ENCODE peak calls at places on chromosomes 4 and X, in four cellular contexts. O, R, S and C are unnamed samples.

GRCh38 chrX:129738466-129739308 is at the start of gene XPNPEP2:
- DNase-seq in O (no peak), R (peak), S (no peak), C (no peak)

GRCh38 chrX:13123857-13124345 is 79.5 kb upstream of the FAM9C start:
- DNase-seq in O (no peak), R (no peak), S (no peak), C (peak)

GRCh38 chrX:148867596-148867995 is 367.2 kb downstream of the AFF2 start:
- DNase-seq in O (no peak), R (no peak), S (no peak), C (no peak)

GRCh38 chrX:17590892-17591740 is 146.2 kb upstream of the SCML1 start:
- DNase-seq in O (peak), R (peak), S (peak), C (peak)

GRCh38 chr4:128924951-128925350 is 115.5 kb downstream of the JADE1 start:
- DNase-seq in O (no peak), R (no peak), S (no peak), C (peak)

GRCh38 chrX:11099465-11099864 is 11.7 kb upstream of the HCCS start:
- DNase-seq in O (no peak), R (no peak), S (no peak), C (no peak)

GRCh38 chr4:78951862-78952472 is 12.7 kb upstream of the PAQR3 start:
- DNase-seq in O (peak), R (peak), S (peak), C (no peak)

GRCh38 chr4:152680988-152681731 is 1.4 kb upstream of the TMEM154 start:
- DNase-seq in O (peak), R (no peak), S (no peak), C (peak)

GRCh38 chr4:71732706-71733105 is 51.2 kb downstream of the GC start:
- DNase-seq in O (peak), R (no peak), S (no peak), C (peak)

GRCh38 chr4:40335508-40335860 is 351 bp downstream of the CHRNA9 start:
- DNase-seq in O (no peak), R (no peak), S (no peak), C (peak)

GRCh38 chr4:38605794-38606586 is 58.0 kb upstream of the KLF3 start:
- DNase-seq in O (no peak), R (no peak), S (peak), C (no peak)

GRCh38 chr4:94372579-94372978 is 29.9 kb upstream of the HPGDS start:
- DNase-seq in O (no peak), R (no peak), S (no peak), C (no peak)

GRCh38 chrX:137051978-137052640 is 18.3 kb upstream of the GPR101 start:
- DNase-seq in O (peak), R (peak), S (peak), C (peak)

GRCh38 chr4:152579916-152580315 is 44.0 kb upstream of the FBXW7 start:
- DNase-seq in O (no peak), R (no peak), S (no peak), C (no peak)

GRCh38 chr4:13694256-13694655 is 66.7 kb upstream of the BOD1L1 start:
- DNase-seq in O (no peak), R (no peak), S (no peak), C (no peak)

GRCh38 chr4:2333356-2333841 is 71.5 kb upstream of the MXD4 start:
- DNase-seq in O (peak), R (no peak), S (no peak), C (no peak)

GRCh38 chr4:137310156-137310555 is 222.1 kb downstream of the PCDH18 start:
- DNase-seq in O (no peak), R (no peak), S (no peak), C (peak)

GRCh38 chrX:48030237-48030636 is 23.4 kb downstream of the SPACA5 start:
- DNase-seq in O (no peak), R (no peak), S (no peak), C (no peak)

GRCh38 chr4:172514801-172515200 is 653.8 kb upstream of the GALNT7 start:
- DNase-seq in O (no peak), R (no peak), S (no peak), C (no peak)

GRCh38 chr4:142248946-142249345 is 597.2 kb downstream of the INPP4B start:
- DNase-seq in O (no peak), R (no peak), S (no peak), C (peak)

GRCh38 chrX:70001269-70001668 is 48.5 kb downstream of the AWAT2 start:
- DNase-seq in O (no peak), R (no peak), S (no peak), C (no peak)

GRCh38 chrX:10759400-10759799 is 139.0 kb upstream of the MID1 start:
- DNase-seq in O (no peak), R (no peak), S (no peak), C (no peak)

GRCh38 chr4:152278505-152279301 is 257.2 kb downstream of the FBXW7 start:
- DNase-seq in O (no peak), R (no peak), S (no peak), C (no peak)

GRCh38 chrX:73069365-73070035 is 9.8 kb downstream of the PABPC1L2A start:
- DNase-seq in O (no peak), R (no peak), S (no peak), C (no peak)

GRCh38 chr4:124631760-124632159 is 80.8 kb downstream of the ANKRD50 start:
- DNase-seq in O (peak), R (no peak), S (no peak), C (peak)

GRCh38 chr4:187236491-187236890 is 512.8 kb upstream of the FAT1 start:
- DNase-seq in O (no peak), R (no peak), S (no peak), C (peak)

GRCh38 chr4:1170156-1170804 is 2.1 kb downstream of the SPON2 start:
- DNase-seq in O (no peak), R (no peak), S (no peak), C (no peak)

GRCh38 chrX:6468716-6469115 is 66.2 kb downstream of the VCX3A start:
- DNase-seq in O (no peak), R (no peak), S (no peak), C (peak)

GRCh38 chr4:121726642-121727268 is 30.0 kb upstream of the ANXA5 start:
- DNase-seq in O (peak), R (peak), S (peak), C (peak)

GRCh38 chr4:169510617-169511016 is 101.8 kb downstream of the NEK1 start:
- DNase-seq in O (no peak), R (no peak), S (no peak), C (no peak)

GRCh38 chr4:146522862-146523205 is 1.1 kb upstream of the SLC10A7 start:
- DNase-seq in O (peak), R (no peak), S (no peak), C (no peak)

GRCh38 chr4:87559090-87559837 is 30.1 kb upstream of the SPARCL1 start:
- DNase-seq in O (peak), R (no peak), S (peak), C (no peak)

GRCh38 chr4:121927948-121928347 is 23.9 kb downstream of the TRPC3 start:
- DNase-seq in O (no peak), R (no peak), S (no peak), C (no peak)